ENCODE peak calls at places on chromosomes 4 and X, in four cellular contexts. Q is psoas muscle, V is testis, E is astrocyte. J is an unnamed sample.

GRCh38 chr4:76989391-76990061 is 40.0 kb downstream of the SEPTIN11 start:
- DNase-seq in V (no peak), Q (no peak), E (no peak), J (no peak)

GRCh38 chrX:118345401-118346257 is at the start of gene WDR44:
- DNase-seq in E (peak; percentile 85), Q (peak; percentile 97), V (peak; percentile 93), J (peak; percentile 40)

GRCh38 chr4:101269682-101270081 is 77.6 kb downstream of the PPP3CA start:
- DNase-seq in E (no peak), V (no peak), Q (no peak), J (no peak)

GRCh38 chrX:11664211-11664888 is 1.4 kb downstream of the ARHGAP6 start:
- DNase-seq in V (no peak), E (peak; percentile 2), Q (peak; percentile 55), J (no peak)

GRCh38 chr4:172996571-172997216 is 171.9 kb upstream of the GALNT7 start:
- DNase-seq in Q (no peak), V (no peak), E (peak; percentile 87), J (no peak)

GRCh38 chrX:34578237-34578636 is 78.8 kb downstream of the TMEM47 start:
- DNase-seq in V (no peak), E (peak; percentile 14), Q (no peak), J (no peak)

GRCh38 chr4:24172406-24172805 is 282.6 kb upstream of the PPARGC1A start:
- DNase-seq in E (no peak), Q (no peak), V (no peak), J (no peak)

GRCh38 chr4:94813221-94813620 is 55.5 kb downstream of the BMPR1B start:
- DNase-seq in V (no peak), E (no peak), Q (no peak), J (no peak)

GRCh38 chr4:4440333-4441061 is 53.6 kb downstream of the NSG1 start:
- DNase-seq in V (no peak), Q (no peak), E (no peak), J (no peak)

GRCh38 chr4:83237591-83237990 is 47.0 kb downstream of the COQ2 start:
- DNase-seq in V (no peak), E (no peak), Q (no peak), J (no peak)

GRCh38 chrX:24479924-24480722 is 15.0 kb downstream of the PDK3 start:
- DNase-seq in E (no peak), Q (no peak), V (no peak), J (no peak)

GRCh38 chr4:86453044-86453501 is 93.2 kb upstream of the MAPK10 start:
- DNase-seq in E (peak; percentile 20), Q (no peak), V (peak; percentile 74), J (no peak)

GRCh38 chr4:1489639-1489995 is 83.4 kb upstream of the NKX1-1 start:
- DNase-seq in V (no peak), E (no peak), Q (peak; percentile 32), J (no peak)

GRCh38 chr4:44196796-44197195 is 251.8 kb downstream of the KCTD8 start:
- DNase-seq in Q (no peak), E (no peak), V (no peak), J (no peak)

GRCh38 chrX:150936556-150936955 is 38.1 kb upstream of the CD99L2 start:
- DNase-seq in Q (no peak), V (no peak), E (no peak), J (no peak)

GRCh38 chr4:150119492-150119891 is 41.2 kb downstream of the DCLK2 start:
- DNase-seq in V (no peak), E (peak; percentile 50), Q (no peak), J (no peak)

GRCh38 chr4:185573651-185574199 is 38.4 kb upstream of the PDLIM3 start:
- DNase-seq in V (no peak), E (peak; percentile 80), Q (peak; percentile 83), J (no peak)

GRCh38 chr4:142549726-142550463 is 296.2 kb downstream of the INPP4B start:
- DNase-seq in E (peak; percentile 96), V (no peak), Q (no peak), J (no peak)

GRCh38 chrX:6151971-6152370 is 76.7 kb downstream of the NLGN4X start:
- DNase-seq in Q (no peak), E (no peak), V (no peak), J (no peak)

GRCh38 chrX:19698125-19698524 is 182.8 kb upstream of the MAP3K15 start:
- DNase-seq in V (peak; percentile 43), E (peak; percentile 67), Q (no peak), J (no peak)

GRCh38 chrX:115400960-115401359 is 111.4 kb downstream of the LUZP4 start:
- DNase-seq in V (no peak), Q (no peak), E (no peak), J (no peak)

GRCh38 chrX:129540725-129541184 is 696 bp downstream of the OCRL start:
- DNase-seq in V (peak; percentile 32), Q (peak; percentile 51), E (no peak), J (no peak)

GRCh38 chr4:31007858-31008257 is 287.7 kb downstream of the PCDH7 start:
- DNase-seq in E (no peak), V (no peak), Q (no peak), J (no peak)

GRCh38 chrX:135086197-135086854 is 34.0 kb downstream of the ETDB start:
- DNase-seq in V (peak; percentile 25), Q (no peak), E (peak; percentile 34), J (no peak)

GRCh38 chr4:165522049-165522448 is 143.2 kb downstream of the CPE start:
- DNase-seq in V (no peak), Q (no peak), E (no peak), J (no peak)

DNA sequence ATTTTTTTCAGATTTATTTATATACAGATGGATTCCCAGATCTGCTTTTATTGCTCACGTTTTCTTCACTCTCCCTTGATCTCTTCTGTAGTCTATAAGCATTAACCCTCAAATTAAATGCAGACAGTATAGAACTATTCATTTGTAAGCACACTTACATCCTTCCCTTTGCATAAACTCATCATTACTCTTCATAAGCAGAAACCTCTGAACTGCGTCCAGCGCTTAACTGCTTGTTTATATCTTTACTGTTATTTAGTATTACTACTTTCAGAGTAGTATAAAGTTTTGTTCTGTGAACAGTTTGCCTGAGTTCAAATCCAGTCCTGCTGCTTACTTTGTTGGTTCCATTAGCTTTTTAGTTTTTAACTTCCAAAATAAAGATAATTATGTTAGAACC is 132.9 kb downstream of the STIM2 start:
- DNase-seq in V (no peak), E (no peak), Q (no peak), J (no peak)
- H3K27ac ChIP-seq in V (peak overlapping the region; percentile 5), E (no peak overlapping the region), Q (no peak overlapping the region), J (no peak overlapping the region)

GRCh38 chr4:169009281-169010124 is 552 bp downstream of the CBR4 start:
- DNase-seq in V (peak; percentile 83), E (peak; percentile 35), Q (peak; percentile 82), J (peak; percentile 19)
- TF ChIP-seq CTCF in V (no peak), E (no peak), Q (no peak), J (no peak)

GRCh38 chrX:2607113-2607512 is 84.0 kb upstream of the CD99 start:
- DNase-seq in V (no peak), E (no peak), Q (no peak), J (no peak)

GRCh38 chrX:2609431-2610238 is 81.5 kb upstream of the CD99 start:
- DNase-seq in Q (no peak), V (no peak), E (no peak), J (no peak)

GRCh38 chrX:2610246-2611170 is 80.6 kb upstream of the CD99 start:
- DNase-seq in Q (no peak), V (no peak), E (no peak), J (no peak)

DNA sequence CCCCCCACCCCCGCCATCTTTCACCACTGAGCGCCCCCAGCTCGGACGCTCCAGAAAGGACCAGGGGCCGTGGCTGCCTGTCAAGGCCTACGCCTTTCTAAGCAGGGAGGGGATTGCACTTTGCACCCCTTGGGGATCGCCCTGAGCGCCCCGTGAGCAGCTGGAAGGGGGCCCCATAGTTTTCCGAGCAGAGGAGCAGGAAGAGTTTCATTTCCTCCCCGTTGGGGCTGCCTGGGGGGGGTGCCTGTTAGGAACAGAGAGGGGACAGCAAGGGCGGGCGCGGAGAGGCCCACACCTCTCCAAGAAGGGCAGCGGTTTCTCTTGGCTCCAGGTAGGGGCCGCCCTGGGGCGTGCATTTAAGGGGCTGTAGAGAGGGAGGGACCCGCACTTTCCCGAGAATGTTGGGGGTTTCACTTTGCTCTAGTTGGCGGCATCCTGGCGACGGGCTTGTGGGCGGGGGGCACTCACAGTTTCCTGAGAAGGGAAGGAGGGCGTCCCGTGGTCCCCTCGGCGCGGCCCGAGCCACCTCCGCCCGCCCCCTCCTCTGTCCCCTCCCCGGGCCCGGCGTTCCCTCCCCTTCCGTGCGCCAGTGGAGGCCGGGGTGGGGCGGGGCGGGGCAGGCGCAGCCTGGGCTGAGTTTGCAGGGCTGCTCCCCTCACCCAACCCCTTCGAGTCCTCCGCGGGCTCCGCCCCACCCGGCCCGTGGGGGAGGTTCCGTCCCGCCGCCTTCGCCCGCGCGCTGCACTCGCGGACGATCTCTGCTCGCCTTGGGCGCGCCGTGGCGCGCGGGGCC is 82.3 kb upstream of the CD99 start:
- DNase-seq in E (peak; percentile 67), Q (peak; percentile 90), V (peak; percentile 84), J (no peak)
- H3K27ac ChIP-seq in E (peak overlapping the region; percentile 50), Q (peak overlapping the region; percentile 57), V (peak overlapping the region; percentile 86), J (peak overlapping the region; percentile 87)

GRCh38 chr4:177242651-177243296 is 66.9 kb upstream of the NEIL3 start:
- DNase-seq in V (no peak), Q (no peak), E (peak; percentile 26), J (no peak)

GRCh38 chr4:177239475-177239874 is 70.2 kb upstream of the NEIL3 start:
- DNase-seq in Q (no peak), V (no peak), E (peak; percentile 23), J (no peak)

GRCh38 chr4:177237291-177237690 is 72.4 kb upstream of the NEIL3 start:
- DNase-seq in Q (no peak), V (no peak), E (no peak), J (no peak)

GRCh38 chr4:177236889-177237288 is 72.8 kb upstream of the NEIL3 start:
- DNase-seq in E (no peak), Q (no peak), V (no peak), J (no peak)

GRCh38 chr4:177239878-177240277 is 69.8 kb upstream of the NEIL3 start:
- DNase-seq in Q (no peak), V (no peak), E (no peak), J (no peak)
- TF ChIP-seq CTCF in Q (no peak), V (no peak), E (no peak), J (no peak)

DNA sequence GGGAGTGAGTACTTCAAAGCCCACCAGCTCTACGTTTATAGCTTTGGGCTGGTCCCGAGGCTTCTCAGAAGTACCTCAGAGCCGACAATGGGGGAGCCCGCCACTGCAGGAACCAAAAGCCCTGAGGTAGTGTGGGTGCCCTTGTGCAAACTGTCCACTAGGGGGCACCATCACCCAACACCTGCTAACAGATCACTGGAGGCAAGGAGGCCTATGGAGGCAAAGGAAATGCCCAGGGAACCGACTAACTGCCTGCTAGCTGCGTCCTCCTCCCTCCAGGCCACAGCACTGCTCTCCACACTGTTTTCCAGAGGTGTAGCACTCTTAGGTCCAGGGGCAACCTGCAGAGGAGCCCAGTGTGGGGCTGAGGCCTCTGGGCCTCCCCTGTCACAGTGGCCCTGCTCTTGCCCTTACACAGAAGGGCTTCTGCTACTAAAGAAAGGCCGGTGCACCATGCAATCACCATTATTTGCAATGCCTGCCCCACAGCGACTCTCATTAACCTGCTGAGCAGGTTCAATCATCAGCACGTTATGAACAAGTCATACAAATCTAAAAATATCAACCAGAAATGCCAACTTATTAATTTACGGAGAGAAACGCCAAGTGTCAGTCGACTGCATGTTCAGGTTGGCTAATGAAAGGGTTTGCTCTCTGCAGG is 159.1 kb downstream of the NSUN7 start:
- DNase-seq in E (peak; percentile 46), Q (peak; percentile 79), V (peak; percentile 82), J (no peak)
- H3K27ac ChIP-seq in E (peak overlapping the region; percentile 51), Q (peak overlapping the region; percentile 23), V (no peak overlapping the region), J (peak overlapping the region; percentile 68)